ENCODE peak calls at places on chromosomes 13 and 19, in five cellular contexts. One of them, this sample, is unnamed.

GRCh38 chr13:97851269-97851668 is 102.2 kb upstream of the IPO5 start:
- DNase-seq in NCI-H774: no peak
- DNase-seq in T-helper 1 cell: no peak
- DNase-seq in activated CD4-positive, alpha-beta T cell treated with anti-CD3 and anti-CD28 coated beads for 24 hours: no peak
- DNase-seq in A549: peak
- DNase-seq in this sample: no peak

GRCh38 chr13:111925146-111925875 is 141.6 kb upstream of the SOX1 start:
- DNase-seq in T-helper 1 cell: no peak
- DNase-seq in A549: no peak
- DNase-seq in NCI-H774: no peak
- DNase-seq in activated CD4-positive, alpha-beta T cell treated with anti-CD3 and anti-CD28 coated beads for 24 hours: no peak
- DNase-seq in this sample: no peak

GRCh38 chr13:30884543-30884942 is 21.5 kb upstream of the MEDAG start:
- DNase-seq in NCI-H774: no peak
- DNase-seq in A549: no peak
- DNase-seq in T-helper 1 cell: no peak
- DNase-seq in activated CD4-positive, alpha-beta T cell treated with anti-CD3 and anti-CD28 coated beads for 24 hours: no peak
- DNase-seq in this sample: no peak

GRCh38 chr19:9917322-9917721 is 19.0 kb downstream of the OLFM2 start:
- DNase-seq in A549: peak
- DNase-seq in activated CD4-positive, alpha-beta T cell treated with anti-CD3 and anti-CD28 coated beads for 24 hours: no peak
- DNase-seq in NCI-H774: peak
- DNase-seq in T-helper 1 cell: no peak
- DNase-seq in this sample: no peak

GRCh38 chr13:26133851-26134250 is 82.0 kb upstream of the SHISA2 start:
- DNase-seq in NCI-H774: no peak
- DNase-seq in T-helper 1 cell: no peak
- DNase-seq in activated CD4-positive, alpha-beta T cell treated with anti-CD3 and anti-CD28 coated beads for 24 hours: no peak
- DNase-seq in A549: no peak
- DNase-seq in this sample: no peak

GRCh38 chr13:22173605-22174004 is 502.7 kb downstream of the FGF9 start:
- DNase-seq in activated CD4-positive, alpha-beta T cell treated with anti-CD3 and anti-CD28 coated beads for 24 hours: no peak
- DNase-seq in NCI-H774: no peak
- DNase-seq in T-helper 1 cell: no peak
- DNase-seq in A549: peak
- DNase-seq in this sample: no peak

GRCh38 chr19:46351241-46352041 is 4.6 kb downstream of the PPP5C start:
- DNase-seq in T-helper 1 cell: no peak
- DNase-seq in A549: peak
- DNase-seq in activated CD4-positive, alpha-beta T cell treated with anti-CD3 and anti-CD28 coated beads for 24 hours: no peak
- DNase-seq in NCI-H774: no peak
- DNase-seq in this sample: no peak

GRCh38 chr19:50819636-50820035 is 4.0 kb downstream of the KLK1 start:
- DNase-seq in activated CD4-positive, alpha-beta T cell treated with anti-CD3 and anti-CD28 coated beads for 24 hours: no peak
- DNase-seq in T-helper 1 cell: no peak
- DNase-seq in NCI-H774: no peak
- DNase-seq in A549: no peak
- DNase-seq in this sample: no peak

GRCh38 chr19:5588441-5588840 is 20.7 kb upstream of the TINCR start:
- DNase-seq in activated CD4-positive, alpha-beta T cell treated with anti-CD3 and anti-CD28 coated beads for 24 hours: no peak
- DNase-seq in T-helper 1 cell: no peak
- DNase-seq in NCI-H774: no peak
- DNase-seq in A549: no peak
- DNase-seq in this sample: no peak

GRCh38 chr19:55206664-55207500 is 2.4 kb downstream of the PTPRH start:
- DNase-seq in T-helper 1 cell: no peak
- DNase-seq in NCI-H774: peak
- DNase-seq in A549: peak
- DNase-seq in activated CD4-positive, alpha-beta T cell treated with anti-CD3 and anti-CD28 coated beads for 24 hours: peak
- DNase-seq in this sample: peak

GRCh38 chr19:10797541-10798256 is 38.3 kb downstream of the TMED1 start:
- DNase-seq in A549: no peak
- DNase-seq in NCI-H774: no peak
- DNase-seq in activated CD4-positive, alpha-beta T cell treated with anti-CD3 and anti-CD28 coated beads for 24 hours: peak
- DNase-seq in T-helper 1 cell: peak
- DNase-seq in this sample: no peak

GRCh38 chr19:40420766-40421467 is 4.9 kb downstream of the SERTAD1 start:
- DNase-seq in NCI-H774: peak
- DNase-seq in activated CD4-positive, alpha-beta T cell treated with anti-CD3 and anti-CD28 coated beads for 24 hours: peak
- DNase-seq in T-helper 1 cell: peak
- DNase-seq in A549: peak
- DNase-seq in this sample: peak

GRCh38 chr13:57191667-57192066 is 24.7 kb downstream of the PRR20E start:
- DNase-seq in T-helper 1 cell: no peak
- DNase-seq in A549: no peak
- DNase-seq in activated CD4-positive, alpha-beta T cell treated with anti-CD3 and anti-CD28 coated beads for 24 hours: no peak
- DNase-seq in NCI-H774: no peak
- DNase-seq in this sample: no peak

GRCh38 chr13:101231751-101232428 is 184.4 kb downstream of the NALCN start:
- DNase-seq in A549: no peak
- DNase-seq in activated CD4-positive, alpha-beta T cell treated with anti-CD3 and anti-CD28 coated beads for 24 hours: no peak
- DNase-seq in NCI-H774: no peak
- DNase-seq in T-helper 1 cell: no peak
- DNase-seq in this sample: no peak

GRCh38 chr13:42971670-42972355 is 20.2 kb downstream of the EPSTI1 start:
- DNase-seq in activated CD4-positive, alpha-beta T cell treated with anti-CD3 and anti-CD28 coated beads for 24 hours: no peak
- DNase-seq in T-helper 1 cell: no peak
- DNase-seq in A549: no peak
- DNase-seq in NCI-H774: no peak
- DNase-seq in this sample: no peak

GRCh38 chr13:100473087-100473486 is 115.5 kb downstream of the GGACT start:
- DNase-seq in NCI-H774: no peak
- DNase-seq in A549: no peak
- DNase-seq in T-helper 1 cell: no peak
- DNase-seq in activated CD4-positive, alpha-beta T cell treated with anti-CD3 and anti-CD28 coated beads for 24 hours: no peak
- DNase-seq in this sample: no peak

GRCh38 chr19:17946965-17947784 is 14.4 kb downstream of the CCDC124 start:
- DNase-seq in activated CD4-positive, alpha-beta T cell treated with anti-CD3 and anti-CD28 coated beads for 24 hours: no peak
- DNase-seq in T-helper 1 cell: no peak
- DNase-seq in NCI-H774: no peak
- DNase-seq in A549: peak
- DNase-seq in this sample: no peak

GRCh38 chr13:91574756-91575155 is 176.3 kb downstream of the GPC5 start:
- DNase-seq in NCI-H774: no peak
- DNase-seq in A549: no peak
- DNase-seq in T-helper 1 cell: no peak
- DNase-seq in activated CD4-positive, alpha-beta T cell treated with anti-CD3 and anti-CD28 coated beads for 24 hours: no peak
- DNase-seq in this sample: no peak

GRCh38 chr13:60402022-60402421 is 5.0 kb downstream of the TDRD3 start:
- DNase-seq in activated CD4-positive, alpha-beta T cell treated with anti-CD3 and anti-CD28 coated beads for 24 hours: no peak
- DNase-seq in NCI-H774: no peak
- DNase-seq in T-helper 1 cell: no peak
- DNase-seq in A549: peak
- DNase-seq in this sample: no peak

GRCh38 chr19:4327252-4327876 is 11.3 kb downstream of the STAP2 start:
- DNase-seq in A549: peak
- DNase-seq in activated CD4-positive, alpha-beta T cell treated with anti-CD3 and anti-CD28 coated beads for 24 hours: peak
- DNase-seq in NCI-H774: no peak
- DNase-seq in T-helper 1 cell: peak
- DNase-seq in this sample: no peak

GRCh38 chr13:108000998-108001397 is 214.3 kb downstream of the LIG4 start:
- DNase-seq in NCI-H774: no peak
- DNase-seq in activated CD4-positive, alpha-beta T cell treated with anti-CD3 and anti-CD28 coated beads for 24 hours: no peak
- DNase-seq in T-helper 1 cell: no peak
- DNase-seq in A549: no peak
- DNase-seq in this sample: no peak

GRCh38 chr19:39390460-39390758 is 497 bp downstream of the PAF1 start:
- DNase-seq in A549: no peak
- DNase-seq in NCI-H774: no peak
- DNase-seq in activated CD4-positive, alpha-beta T cell treated with anti-CD3 and anti-CD28 coated beads for 24 hours: peak
- DNase-seq in T-helper 1 cell: peak
- DNase-seq in this sample: no peak

GRCh38 chr19:2923510-2923909 is 21.3 kb downstream of the ZNF77 start:
- DNase-seq in NCI-H774: peak
- DNase-seq in T-helper 1 cell: no peak
- DNase-seq in A549: no peak
- DNase-seq in activated CD4-positive, alpha-beta T cell treated with anti-CD3 and anti-CD28 coated beads for 24 hours: no peak
- DNase-seq in this sample: no peak

GRCh38 chr19:48741222-48741999 is 1.0 kb upstream of the RASIP1 start:
- DNase-seq in A549: peak
- DNase-seq in activated CD4-positive, alpha-beta T cell treated with anti-CD3 and anti-CD28 coated beads for 24 hours: no peak
- DNase-seq in NCI-H774: no peak
- DNase-seq in T-helper 1 cell: no peak
- DNase-seq in this sample: no peak

GRCh38 chr13:74767031-74767430 is 632.8 kb upstream of the KLF12 start:
- DNase-seq in activated CD4-positive, alpha-beta T cell treated with anti-CD3 and anti-CD28 coated beads for 24 hours: no peak
- DNase-seq in A549: no peak
- DNase-seq in NCI-H774: no peak
- DNase-seq in T-helper 1 cell: no peak
- DNase-seq in this sample: no peak

GRCh38 chr19:49453757-49454248 is 778 bp downstream of the ALDH16A1 start:
- DNase-seq in NCI-H774: no peak
- DNase-seq in T-helper 1 cell: no peak
- DNase-seq in activated CD4-positive, alpha-beta T cell treated with anti-CD3 and anti-CD28 coated beads for 24 hours: no peak
- DNase-seq in A549: no peak
- DNase-seq in this sample: no peak

GRCh38 chr13:80217614-80218456 is 123.1 kb downstream of the SPRY2 start:
- DNase-seq in A549: peak
- DNase-seq in T-helper 1 cell: no peak
- DNase-seq in NCI-H774: no peak
- DNase-seq in activated CD4-positive, alpha-beta T cell treated with anti-CD3 and anti-CD28 coated beads for 24 hours: no peak
- DNase-seq in this sample: no peak

GRCh38 chr13:42394361-42395065 is 122.6 kb downstream of the AKAP11 start:
- DNase-seq in activated CD4-positive, alpha-beta T cell treated with anti-CD3 and anti-CD28 coated beads for 24 hours: no peak
- DNase-seq in NCI-H774: no peak
- DNase-seq in T-helper 1 cell: no peak
- DNase-seq in A549: no peak
- DNase-seq in this sample: no peak

GRCh38 chr13:97226013-97226412 is 3.9 kb downstream of the MBNL2 start:
- DNase-seq in NCI-H774: no peak
- DNase-seq in A549: no peak
- DNase-seq in activated CD4-positive, alpha-beta T cell treated with anti-CD3 and anti-CD28 coated beads for 24 hours: no peak
- DNase-seq in T-helper 1 cell: no peak
- DNase-seq in this sample: peak

GRCh38 chr19:37845932-37846331 is 60.5 kb downstream of the WDR87 start:
- DNase-seq in activated CD4-positive, alpha-beta T cell treated with anti-CD3 and anti-CD28 coated beads for 24 hours: no peak
- DNase-seq in A549: no peak
- DNase-seq in T-helper 1 cell: no peak
- DNase-seq in NCI-H774: no peak
- DNase-seq in this sample: no peak

GRCh38 chr19:49574206-49574755 is 6.1 kb downstream of the NOSIP start:
- DNase-seq in NCI-H774: no peak
- DNase-seq in activated CD4-positive, alpha-beta T cell treated with anti-CD3 and anti-CD28 coated beads for 24 hours: no peak
- DNase-seq in A549: no peak
- DNase-seq in T-helper 1 cell: no peak
- DNase-seq in this sample: no peak

GRCh38 chr19:5541456-5541855 is 26.3 kb downstream of the TINCR start:
- DNase-seq in T-helper 1 cell: no peak
- DNase-seq in activated CD4-positive, alpha-beta T cell treated with anti-CD3 and anti-CD28 coated beads for 24 hours: no peak
- DNase-seq in NCI-H774: no peak
- DNase-seq in A549: no peak
- DNase-seq in this sample: no peak

GRCh38 chr19:16369664-16370576 is 45.3 kb downstream of the KLF2 start:
- DNase-seq in activated CD4-positive, alpha-beta T cell treated with anti-CD3 and anti-CD28 coated beads for 24 hours: no peak
- DNase-seq in T-helper 1 cell: peak
- DNase-seq in NCI-H774: no peak
- DNase-seq in A549: no peak
- DNase-seq in this sample: no peak

GRCh38 chr19:5907216-5907615 is 2.5 kb downstream of the VMAC start:
- DNase-seq in activated CD4-positive, alpha-beta T cell treated with anti-CD3 and anti-CD28 coated beads for 24 hours: no peak
- DNase-seq in A549: no peak
- DNase-seq in NCI-H774: no peak
- DNase-seq in T-helper 1 cell: no peak
- DNase-seq in this sample: no peak

This sample was measured in NCI-H510A.